ENCODE peak calls at places on chromosomes 5 and 9, in four cellular contexts. A is colonic mucosa, V is left ventricle myocardium inferior, J is fibroblast of pulmonary artery. H is an unnamed sample.

GRCh38 chr5:145780961-145781360 is 54.2 kb downstream of the PRELID2 start:
- DNase-seq in A (no peak), V (no peak), J (no peak), H (no peak)

GRCh38 chr5:130198927-130199326 is 294.7 kb downstream of the CHSY3 start:
- DNase-seq in A (no peak), V (no peak), J (peak), H (peak)

GRCh38 chr5:51439232-51439631 is 56.0 kb downstream of the ISL1 start:
- DNase-seq in A (no peak), V (no peak), J (no peak), H (no peak)

GRCh38 chr5:34703767-34704324 is 47.7 kb downstream of the RAI14 start:
- DNase-seq in A (no peak), V (no peak), J (no peak), H (peak)

GRCh38 chr5:61966991-61967390 is 339.0 kb upstream of the KIF2A start:
- DNase-seq in A (no peak), V (no peak), J (no peak), H (no peak)

GRCh38 chr9:98357921-98358535 is 102.6 kb upstream of the TBC1D2 start:
- DNase-seq in A (no peak), V (no peak), J (peak), H (no peak)

GRCh38 chr9:126342621-126343031 is 16.0 kb downstream of the MVB12B start:
- DNase-seq in A (peak), V (no peak), J (no peak), H (no peak)

GRCh38 chr9:92164490-92164889 is 49.3 kb upstream of the SPTLC1 start:
- DNase-seq in A (no peak), V (no peak), J (no peak), H (no peak)

GRCh38 chr9:86287013-86287412 is 4.7 kb upstream of the ISCA1 start:
- DNase-seq in A (no peak), V (no peak), J (peak), H (peak)

H was measured in H9.